ENCODE peak calls at places on chromosomes 2 and 18, in six cellular contexts. Y, U, C, I, B and O are unnamed samples. For H3K4me1, the result is how much of the 10 kb centered on the place peaks cover.

GRCh38 chr2:67846341-67847070 is 216.3 kb downstream of the C1D start:
- DNase-seq in B (peak), Y (peak), I (peak), U (peak), C (peak), O (peak)

GRCh38 chr2:108988796-108989713 is at the start of gene EDAR:
- DNase-seq in Y (peak), B (peak), I (no peak), U (peak), C (peak), O (no peak)

GRCh38 chr2:41992700-41993070 is 55.1 kb upstream of the PKDCC start:
- DNase-seq in Y (no peak), U (no peak), I (no peak), B (no peak), C (no peak), O (no peak)

GRCh38 chr18:23106575-23106974 is 28.7 kb upstream of the CABLES1 start:
- DNase-seq in U (peak), C (no peak), Y (peak), I (no peak), B (no peak), O (no peak)

GRCh38 chr2:120914839-120915521 is 179.3 kb downstream of the GLI2 start:
- DNase-seq in Y (peak), C (peak), U (peak), B (peak), I (peak), O (peak)

GRCh38 chr2:231127480-231127879 is 2.6 kb upstream of the HTR2B start:
- DNase-seq in C (no peak), I (no peak), Y (no peak), U (no peak), B (no peak), O (no peak)

GRCh38 chr18:46732801-46733200 is 24.1 kb downstream of the ST8SIA5 start:
- DNase-seq in I (no peak), U (no peak), B (no peak), Y (no peak), C (no peak), O (no peak)

GRCh38 chr18:51463483-51464136 is 266.1 kb upstream of the MEX3C start:
- DNase-seq in U (no peak), B (no peak), I (no peak), Y (no peak), C (no peak), O (no peak)

GRCh38 chr18:36533446-36534153 is 236.1 kb downstream of the FHOD3 start:
- DNase-seq in Y (no peak), B (no peak), C (no peak), U (no peak), I (no peak), O (no peak)

GRCh38 chr2:224778474-224778877 is 62.3 kb upstream of the CCDC195 start:
- DNase-seq in U (peak), C (peak), B (no peak), I (no peak), Y (peak), O (peak)

GRCh38 chr2:142445542-142445941 is 314.7 kb upstream of the LRP1B start:
- DNase-seq in I (no peak), C (no peak), U (no peak), B (no peak), Y (no peak), O (no peak)

GRCh38 chr18:11050966-11051365 is 98.4 kb downstream of the PIEZO2 start:
- DNase-seq in Y (no peak), C (no peak), I (no peak), U (no peak), B (no peak), O (no peak)

GRCh38 chr2:63849381-63850203 is 7.9 kb downstream of the UGP2 start:
- DNase-seq in Y (no peak), U (no peak), I (no peak), C (no peak), B (no peak), O (no peak)

GRCh38 chr2:121489284-121489683 is 41.4 kb upstream of the RNU4ATAC start:
- DNase-seq in I (no peak), U (no peak), Y (no peak), C (no peak), B (peak), O (no peak)

GRCh38 chr2:85243101-85244072 is 84.4 kb downstream of the TGOLN2 start:
- DNase-seq in Y (peak), B (peak), C (peak), I (peak), U (peak), O (no peak)

GRCh38 chr2:161344737-161345136 is 36.5 kb downstream of the PSMD14 start:
- DNase-seq in C (no peak), B (no peak), U (no peak), I (no peak), Y (no peak), O (no peak)

GRCh38 chr2:239289545-239289944 is 111.3 kb downstream of the HDAC4 start:
- DNase-seq in B (no peak), I (peak), C (no peak), U (peak), Y (no peak), O (no peak)

GRCh38 chr2:168053676-168054075 is 193.7 kb downstream of the STK39 start:
- DNase-seq in I (no peak), Y (no peak), U (no peak), B (no peak), C (no peak), O (no peak)

GRCh38 chr2:223598994-223599645 is 3.0 kb downstream of the SCG2 start:
- DNase-seq in C (no peak), Y (no peak), I (no peak), B (no peak), U (no peak), O (no peak)

GRCh38 chr2:9347411-9347853 is 75.9 kb downstream of the ITGB1BP1 start:
- DNase-seq in I (peak), B (peak), Y (no peak), U (peak), C (peak), O (peak)

GRCh38 chr2:154537845-154538244 is 160.7 kb upstream of the KCNJ3 start:
- DNase-seq in B (no peak), I (no peak), Y (no peak), U (no peak), C (peak), O (no peak)

GRCh38 chr2:171069286-171069956 is 91.3 kb downstream of the TLK1 start:
- DNase-seq in C (no peak), Y (no peak), U (no peak), I (no peak), B (no peak), O (no peak)
- TF ChIP-seq POLR2A in C (no peak), Y (no peak), U (no peak), I (no peak), B (no peak), O (no peak)

GRCh38 chr18:47898696-47899095 is 31.8 kb downstream of the SMAD2 start:
- DNase-seq in I (no peak), Y (no peak), C (no peak), U (no peak), B (no peak), O (no peak)

GRCh38 chr18:47898055-47898454 is 32.4 kb downstream of the SMAD2 start:
- DNase-seq in U (no peak), Y (no peak), I (no peak), B (no peak), C (no peak), O (no peak)

GRCh38 chr18:47903809-47904208 is 26.6 kb downstream of the SMAD2 start:
- DNase-seq in U (no peak), Y (no peak), I (no peak), B (no peak), C (no peak), O (no peak)

GRCh38 chr18:47899107-47899840 is 31.2 kb downstream of the SMAD2 start:
- DNase-seq in Y (no peak), U (no peak), C (no peak), I (no peak), B (no peak), O (no peak)

GRCh38 chr18:47901624-47902362 is 28.7 kb downstream of the SMAD2 start:
- DNase-seq in U (no peak), Y (no peak), I (no peak), C (no peak), B (no peak), O (no peak)
- H3K4me3 ChIP-seq in U (no peak), Y (no peak), I (no peak), C (no peak), B (no peak), O (no peak)

GRCh38 chr18:72828601-72829000 is 39.2 kb downstream of the NETO1 start:
- DNase-seq in C (no peak), I (no peak), Y (no peak), U (no peak), B (no peak), O (no peak)
- H3K4me1 ChIP-seq in C (under half), I (under half), Y (under half), U (under half), B (under half), O (under half)

GRCh38 chr18:25862881-25863600 is 227.4 kb downstream of the SS18 start:
- DNase-seq in Y (no peak), B (no peak), U (no peak), I (no peak), C (no peak), O (no peak)
- TF ChIP-seq POLR2A in Y (no peak), B (no peak), U (no peak), I (no peak), C (no peak), O (no peak)